ENCODE peak calls at places on chromosomes 3 and 15, in five cellular contexts. A is K562, C is GM12878, S is HepG2, H is GM12891. Z is an unnamed sample.

GRCh38 chr3:49422379-49423248 is at the start of gene AMT:
- DNase-seq in A (peak), C (no peak), S (peak), H (no peak), Z (no peak)

GRCh38 chr3:120170223-120170622 is 76.0 kb upstream of the GSK3B start:
- DNase-seq in A (no peak), C (no peak), S (no peak), H (no peak), Z (no peak)

GRCh38 chr3:40631341-40631995 is 106.7 kb downstream of the ZNF621 start:
- DNase-seq in A (no peak), C (no peak), S (no peak), H (no peak), Z (no peak)

GRCh38 chr15:99619712-99620111 is 53.9 kb downstream of the MEF2A start:
- DNase-seq in A (no peak), C (no peak), S (no peak), H (no peak), Z (no peak)

GRCh38 chr3:155332668-155333160 is 39.2 kb upstream of the STRIT1 start:
- DNase-seq in A (no peak), C (no peak), S (no peak), H (no peak), Z (no peak)

GRCh38 chr3:68290333-68290732 is 635.9 kb upstream of the SUCLG2 start:
- DNase-seq in A (no peak), C (no peak), S (no peak), H (no peak), Z (no peak)

GRCh38 chr15:59274126-59274970 is 67.7 kb downstream of the LDHAL6B start:
- DNase-seq in A (no peak), C (no peak), S (no peak), H (no peak), Z (no peak)

GRCh38 chr15:47820780-47821319 is 103.5 kb downstream of the SEMA6D start:
- DNase-seq in A (no peak), C (no peak), S (no peak), H (no peak), Z (no peak)

GRCh38 chr3:134291300-134292254 is 40.9 kb upstream of the RYK start:
- DNase-seq in A (no peak), C (no peak), S (no peak), H (no peak), Z (no peak)

GRCh38 chr3:123440181-123440580 is 8.7 kb downstream of the ADCY5 start:
- DNase-seq in A (no peak), C (no peak), S (no peak), H (no peak), Z (no peak)

GRCh38 chr3:33277193-33277882 is at the start of gene FBXL2:
- DNase-seq in A (peak), C (no peak), S (peak), H (peak), Z (peak)

GRCh38 chr3:108305484-108306172 is 9.3 kb downstream of the HHLA2 start:
- DNase-seq in A (no peak), C (no peak), S (no peak), H (no peak), Z (no peak)

GRCh38 chr3:78070188-78070587 is 1030.3 kb downstream of the ROBO2 start:
- DNase-seq in A (no peak), C (no peak), S (no peak), H (no peak), Z (no peak)

GRCh38 chr3:162729686-162730085 is 1233.1 kb downstream of the OTOL1 start:
- DNase-seq in A (no peak), C (no peak), S (no peak), H (no peak), Z (no peak)

GRCh38 chr15:35088329-35088728 is 3.2 kb upstream of the NANOGP8 start:
- DNase-seq in A (no peak), C (no peak), S (no peak), H (no peak), Z (no peak)

GRCh38 chr3:42745291-42745745 is 27.7 kb downstream of the CCDC13 start:
- DNase-seq in A (no peak), C (no peak), S (no peak), H (no peak), Z (no peak)

GRCh38 chr3:163562625-163563024 is 1515.7 kb downstream of the SI start:
- DNase-seq in A (no peak), C (no peak), S (no peak), H (no peak), Z (no peak)

GRCh38 chr3:16305121-16305541 is 40.1 kb downstream of the OXNAD1 start:
- DNase-seq in A (peak), C (no peak), S (no peak), H (no peak), Z (no peak)

GRCh38 chr3:195736866-195737490 is 16.2 kb downstream of the MUC20 start:
- DNase-seq in A (no peak), C (no peak), S (no peak), H (no peak), Z (no peak)

GRCh38 chr3:177721864-177722370 is 524.6 kb upstream of the TBL1XR1 start:
- DNase-seq in A (no peak), C (no peak), S (no peak), H (no peak), Z (no peak)

GRCh38 chr3:187049462-187050101 is 89.7 kb downstream of the RPL39L start:
- DNase-seq in A (no peak), C (no peak), S (peak), H (no peak), Z (no peak)

GRCh38 chr3:157290761-157291160 is 130.8 kb upstream of the CCNL1 start:
- DNase-seq in A (no peak), C (no peak), S (no peak), H (no peak), Z (no peak)

GRCh38 chr15:64112077-64112772 is 16.4 kb downstream of the SNX1 start:
- DNase-seq in A (no peak), C (no peak), S (peak), H (no peak), Z (no peak)

GRCh38 chr15:52362497-52362896 is 66.9 kb upstream of the MYO5C start:
- DNase-seq in A (no peak), C (no peak), S (no peak), H (no peak), Z (no peak)

GRCh38 chr3:137514853-137515252 is 249.3 kb upstream of the SOX14 start:
- DNase-seq in A (no peak), C (no peak), S (no peak), H (no peak), Z (no peak)

GRCh38 chr3:103002447-103002846 is 567.6 kb downstream of the ZPLD1 start:
- DNase-seq in A (no peak), C (no peak), S (no peak), H (no peak), Z (no peak)

GRCh38 chr3:194336601-194337355 is 14.3 kb downstream of the CPN2 start:
- DNase-seq in A (no peak), C (no peak), S (no peak), H (no peak), Z (no peak)

GRCh38 chr15:70357453-70357852 is 259.7 kb upstream of the TLE3 start:
- DNase-seq in A (no peak), C (no peak), S (no peak), H (no peak), Z (no peak)

GRCh38 chr3:184532940-184533732 is 28.4 kb upstream of the EPHB3 start:
- DNase-seq in A (no peak), C (no peak), S (no peak), H (no peak), Z (no peak)

GRCh38 chr3:50493623-50494022 is 9.8 kb downstream of the CACNA2D2 start:
- DNase-seq in A (no peak), C (no peak), S (no peak), H (no peak), Z (no peak)

GRCh38 chr3:50493086-50493485 is 10.3 kb downstream of the CACNA2D2 start:
- DNase-seq in A (peak), C (no peak), S (no peak), H (no peak), Z (no peak)

GRCh38 chr3:50494136-50494535 is 9.3 kb downstream of the CACNA2D2 start:
- DNase-seq in A (no peak), C (no peak), S (no peak), H (no peak), Z (no peak)

GRCh38 chr3:50490438-50490970 is 12.9 kb downstream of the CACNA2D2 start:
- DNase-seq in A (no peak), C (no peak), S (no peak), H (no peak), Z (no peak)

GRCh38 chr3:50491023-50491422 is 12.4 kb downstream of the CACNA2D2 start:
- DNase-seq in A (no peak), C (no peak), S (no peak), H (no peak), Z (no peak)
- TF ChIP-seq TAF1 in A (no peak), C (no peak), S (no peak), H (no peak), Z (no peak)

DNA sequence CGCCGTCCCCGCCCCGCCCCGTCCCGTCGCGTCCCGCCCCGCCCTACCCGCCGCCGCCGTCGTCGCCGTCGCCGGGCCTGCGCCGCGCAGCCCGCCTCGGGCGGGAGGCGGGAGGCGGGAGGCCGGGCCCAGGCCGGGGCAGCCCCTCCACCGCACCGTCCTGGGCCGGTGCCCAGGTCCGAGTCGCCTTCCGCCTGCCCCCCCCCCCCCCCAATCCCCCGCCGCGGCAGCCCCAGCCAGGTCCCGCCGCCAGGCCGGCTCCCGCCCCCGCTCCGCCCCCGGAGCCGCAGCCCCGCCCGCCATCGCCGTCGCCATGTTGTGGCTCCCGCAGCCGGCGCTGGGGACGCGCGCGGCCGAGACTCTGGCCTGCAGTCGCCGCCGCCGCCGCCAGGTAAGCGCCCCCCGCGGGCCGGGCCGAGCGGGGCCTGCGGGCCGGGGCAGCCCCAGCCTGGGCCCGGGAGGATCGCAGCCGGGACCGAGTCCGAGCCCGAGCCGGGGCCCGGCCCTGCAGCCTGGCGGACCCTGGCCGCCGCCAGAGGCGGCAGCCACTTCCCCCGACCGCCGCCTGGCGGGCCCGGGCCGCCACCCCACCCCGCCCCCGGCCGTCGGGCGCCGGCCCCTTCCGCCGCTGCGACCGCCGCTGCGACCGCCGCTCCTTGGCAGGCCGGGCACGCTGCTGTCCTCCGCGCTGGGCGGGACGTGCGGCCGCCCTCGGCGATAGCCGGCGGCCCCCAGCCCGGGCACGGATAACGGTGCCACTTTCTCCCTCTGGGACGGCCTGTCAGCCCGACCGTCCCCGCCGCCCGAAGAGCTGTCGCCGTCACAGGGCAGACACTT is at the start of gene ZNF592:
- DNase-seq in A (peak), C (no peak), S (peak), H (peak), Z (peak)
- TF ChIP-seq POLR2A in A (no peak), C (peak), S (peak), H (peak), Z (peak)

GRCh38 chr3:143529018-143529478 is 319.2 kb downstream of the SLC9A9 start:
- DNase-seq in A (no peak), C (peak), S (no peak), H (no peak), Z (no peak)
- TF ChIP-seq POLR2AphosphoS5 in A (no peak), C (no peak), S (no peak), H (no peak), Z (no peak)

GRCh38 chr3:189515916-189516531 is 115.2 kb upstream of the TP63 start:
- DNase-seq in A (no peak), C (no peak), S (no peak), H (no peak), Z (no peak)

GRCh38 chr3:189512824-189513223 is 118.4 kb upstream of the TP63 start:
- DNase-seq in A (no peak), C (no peak), S (no peak), H (no peak), Z (no peak)

GRCh38 chr3:189513281-189514151 is 117.7 kb upstream of the TP63 start:
- DNase-seq in A (no peak), C (no peak), S (no peak), H (no peak), Z (no peak)

GRCh38 chr3:189519458-189519857 is 111.7 kb upstream of the TP63 start:
- DNase-seq in A (no peak), C (no peak), S (no peak), H (no peak), Z (no peak)

GRCh38 chr3:189517981-189518380 is 113.2 kb upstream of the TP63 start:
- DNase-seq in A (no peak), C (no peak), S (no peak), H (no peak), Z (no peak)
- TF ChIP-seq TAF1 in A (no peak), C (no peak), S (no peak), H (no peak), Z (no peak)

GRCh38 chr3:121896823-121897222 is 2.6 kb downstream of the SLC15A2 start:
- DNase-seq in A (no peak), C (no peak), S (no peak), H (no peak), Z (no peak)
- TF ChIP-seq POLR2A in A (no peak), C (no peak), S (no peak), H (no peak), Z (no peak)

GRCh38 chr3:39098473-39099000 is 8.9 kb downstream of the GORASP1 start:
- DNase-seq in A (no peak), C (no peak), S (no peak), H (no peak), Z (no peak)

GRCh38 chr3:39097716-39098472 is 9.5 kb downstream of the GORASP1 start:
- DNase-seq in A (no peak), C (no peak), S (no peak), H (no peak), Z (no peak)

GRCh38 chr3:39095778-39096177 is 11.6 kb downstream of the GORASP1 start:
- DNase-seq in A (no peak), C (no peak), S (no peak), H (no peak), Z (no peak)

GRCh38 chr3:39096775-39097174 is 10.7 kb downstream of the GORASP1 start:
- DNase-seq in A (no peak), C (no peak), S (peak), H (no peak), Z (no peak)

DNA sequence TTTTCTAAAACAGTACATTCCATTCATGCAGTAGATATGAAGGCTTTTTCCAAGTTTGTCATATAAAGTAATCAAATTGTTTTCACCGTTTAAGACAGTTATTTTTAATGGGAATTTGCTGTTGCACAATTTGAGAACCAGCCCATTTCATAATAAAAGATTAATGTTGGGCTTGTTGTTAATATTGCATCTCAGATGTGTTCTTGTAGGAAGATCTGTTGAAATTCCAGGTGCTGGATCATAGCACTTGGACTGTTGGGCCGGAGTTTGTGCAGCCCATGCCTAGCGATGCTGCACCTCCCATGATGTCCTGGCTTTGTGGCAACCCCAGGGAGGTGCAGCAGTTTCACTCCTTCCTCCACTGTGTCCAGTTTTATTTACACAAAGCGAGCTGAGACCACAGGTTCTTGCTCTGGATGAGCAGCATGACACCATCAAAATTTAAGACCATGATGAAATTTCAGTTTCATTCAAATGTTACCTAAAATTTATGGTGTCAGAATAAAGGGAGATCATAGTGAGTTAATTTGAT is 12.2 kb downstream of the GORASP1 start:
- DNase-seq in A (no peak), C (no peak), S (no peak), H (no peak), Z (no peak)
- TF ChIP-seq POLR2AphosphoS5 in A (no peak), C (no peak), S (no peak), H (no peak), Z (no peak)

DNA sequence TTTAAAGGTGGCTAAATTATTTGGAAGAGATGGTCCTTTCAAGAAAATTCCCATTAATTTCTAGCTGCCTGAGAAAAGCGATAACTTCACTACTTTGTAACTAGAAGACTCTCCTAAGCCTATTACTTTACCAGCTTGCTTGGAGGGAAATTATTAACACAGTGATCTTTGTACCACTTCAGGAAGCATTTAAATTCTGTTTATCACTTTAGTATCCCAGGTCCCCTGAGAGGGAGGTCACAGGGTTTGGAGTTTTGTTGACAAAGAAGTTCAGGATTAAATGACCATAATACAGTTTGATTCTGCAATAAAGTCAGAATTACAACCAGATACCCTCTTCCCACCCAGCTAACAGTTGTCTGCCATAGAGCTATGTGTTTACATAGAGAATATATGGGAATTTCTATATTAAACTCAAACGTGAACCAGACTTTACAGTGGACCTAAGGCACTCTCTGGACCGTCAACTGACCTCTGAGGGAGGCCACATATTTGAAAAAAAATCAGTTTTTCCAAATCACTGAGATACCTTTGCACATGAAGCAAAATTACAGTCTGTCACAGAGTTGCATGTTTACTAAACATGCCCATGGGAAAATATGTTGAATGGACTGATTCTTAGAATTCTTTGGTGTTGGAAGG is 3.0 kb downstream of the SLC27A2 start:
- DNase-seq in A (no peak), C (no peak), S (peak), H (no peak), Z (no peak)
- TF ChIP-seq TAF1 in A (no peak), C (no peak), S (no peak), H (no peak), Z (no peak)

DNA sequence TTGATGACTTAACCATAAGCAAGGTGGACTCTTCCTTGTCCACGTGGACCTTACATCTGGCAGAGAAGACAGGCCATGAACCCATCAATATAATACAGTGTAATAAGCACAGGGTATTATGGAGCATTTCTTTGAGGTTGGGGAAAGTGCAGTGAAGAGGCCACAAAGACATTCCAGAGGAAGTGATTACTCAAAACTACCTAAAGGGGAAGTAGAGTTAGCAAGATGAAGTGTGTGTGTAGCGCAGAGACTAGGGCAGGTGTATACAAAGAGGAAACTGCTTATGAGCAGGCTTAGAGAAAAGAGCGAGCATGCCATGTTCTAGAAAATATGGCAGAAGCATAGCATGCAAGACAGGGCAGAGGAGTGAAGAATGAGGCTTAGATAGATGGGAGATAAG is 17.9 kb downstream of the CP start:
- DNase-seq in A (no peak), C (peak), S (no peak), H (peak), Z (peak)
- TF ChIP-seq POLR2A in A (no peak), C (no peak), S (no peak), H (no peak), Z (no peak)

DNA sequence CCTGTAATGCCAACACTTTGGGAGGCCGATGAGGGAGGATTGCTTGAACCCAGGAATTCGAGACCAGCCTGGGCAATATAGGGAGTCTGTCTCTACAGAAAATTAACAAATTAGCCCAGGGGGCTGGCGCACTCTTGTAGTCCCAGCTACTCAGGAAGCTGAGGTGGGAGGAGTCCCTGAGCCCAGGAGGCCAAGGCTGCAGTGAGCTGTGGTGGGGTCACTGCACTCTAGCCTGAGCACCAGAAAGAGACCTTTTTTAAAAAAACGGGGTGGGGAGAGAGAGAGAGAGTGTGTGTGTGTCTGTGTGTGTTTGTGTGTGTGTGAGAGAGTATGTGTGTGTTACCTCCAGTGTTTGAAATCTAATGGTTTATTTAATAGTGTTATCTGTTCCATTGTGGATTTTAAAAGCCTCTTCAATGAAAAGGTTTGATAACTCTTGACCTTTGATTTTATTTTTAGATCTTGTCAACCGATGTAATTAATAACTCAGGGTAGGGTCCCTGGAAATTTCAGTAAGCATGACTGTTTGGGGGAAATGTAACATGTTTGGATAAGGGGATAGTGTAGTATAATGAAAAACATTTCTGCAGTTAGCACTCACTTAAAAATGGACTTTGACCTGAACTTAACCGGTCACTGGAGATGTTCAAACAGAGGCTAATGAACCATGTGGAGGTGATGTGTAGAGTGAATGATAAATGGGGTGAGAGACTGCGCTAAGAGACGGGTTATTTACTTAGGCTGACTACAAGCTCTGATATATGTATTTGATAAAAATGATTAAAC is 29.7 kb downstream of the LRCH3 start:
- DNase-seq in A (no peak), C (no peak), S (peak), H (no peak), Z (no peak)
- TF ChIP-seq POLR2AphosphoS5 in A (no peak), C (no peak), S (no peak), H (no peak), Z (no peak)